ENCODE peak calls at places on chromosomes 1 and 21, in seven cellular contexts. B, W, J, F, S, E and D are unnamed samples.

GRCh38 chr1:204087181-204087892 is 14.4 kb downstream of the SOX13 start:
- DNase-seq in S (no peak), W (no peak), F (no peak), B (no peak), E (no peak), J (no peak), D (no peak)

GRCh38 chr1:63329621-63330330 is 7.4 kb downstream of the FOXD3 start:
- DNase-seq in W (no peak), B (no peak), J (no peak), E (no peak), S (no peak), F (no peak), D (no peak)

GRCh38 chr1:193700710-193701355 is 514.4 kb upstream of the B3GALT2 start:
- DNase-seq in F (no peak), E (no peak), J (no peak), W (peak; percentile 50), B (no peak), S (peak; percentile 92), D (no peak)

GRCh38 chr1:162388083-162388594 is 6.6 kb downstream of the C1orf226 start:
- DNase-seq in F (no peak), B (no peak), E (no peak), W (no peak), J (no peak), S (no peak), D (no peak)

GRCh38 chr1:40185951-40186864 is 25.0 kb downstream of the RLF start:
- DNase-seq in B (no peak), F (peak; percentile 18), W (peak; percentile 49), E (peak; percentile 57), J (no peak), S (peak; percentile 67), D (no peak)

GRCh38 chr1:24725209-24725651 is 20.0 kb upstream of the CLIC4 start:
- DNase-seq in F (no peak), S (no peak), J (no peak), E (no peak), W (peak; percentile 72), B (peak; percentile 57), D (no peak)

GRCh38 chr1:2610036-2610720 is 22.6 kb downstream of the MMEL1 start:
- DNase-seq in W (no peak), F (no peak), S (no peak), J (no peak), B (no peak), E (no peak), D (no peak)

GRCh38 chr21:45002381-45003204 is 62.8 kb downstream of the SLX9 start:
- DNase-seq in E (no peak), B (no peak), J (no peak), F (no peak), S (no peak), W (no peak), D (no peak)

GRCh38 chr1:29971703-29972102 is 735.4 kb downstream of the PTPRU start:
- DNase-seq in E (no peak), B (no peak), W (no peak), J (no peak), F (no peak), S (no peak), D (no peak)

GRCh38 chr1:47214554-47214953 is 17.5 kb downstream of the TAL1 start:
- DNase-seq in J (peak; percentile 36), S (no peak), E (no peak), W (no peak), F (no peak), B (no peak), D (no peak)

GRCh38 chr1:168190284-168190884 is 11.6 kb downstream of the TIPRL start:
- DNase-seq in J (no peak), B (no peak), E (no peak), S (no peak), W (no peak), F (no peak), D (no peak)

GRCh38 chr1:99264201-99265021 is at the start of gene PLPPR4:
- DNase-seq in J (no peak), S (peak; percentile 13), B (peak; percentile 0), F (no peak), E (no peak), W (peak; percentile 30), D (no peak)